ENCODE peak calls at places on chromosomes 6 and 20, in seven cellular contexts. R is HCT116, A is iPS-NIHi11, O is NCI-H2081, Q is A172, G is NCI-H82, H is posterior cingulate gyrus. W is an unnamed sample.

GRCh38 chr6:153511896-153512496 is 380.9 kb upstream of the RGS17 start:
- DNase-seq in A (peak), R (peak), O (peak), H (no peak), Q (peak), G (peak), W (peak)

GRCh38 chr6:90370493-90370959 is 73.9 kb upstream of the BACH2 start:
- DNase-seq in O (no peak), H (no peak), Q (no peak), A (no peak), R (no peak), G (no peak), W (no peak)

GRCh38 chr6:27565839-27566779 is 93.2 kb upstream of the ZNF184 start:
- DNase-seq in O (no peak), Q (no peak), A (no peak), H (no peak), R (no peak), G (peak), W (no peak)

GRCh38 chr6:61842005-61842404 is 444.0 kb downstream of the KHDRBS2 start:
- DNase-seq in H (no peak), G (peak), Q (no peak), R (no peak), A (peak), O (no peak), W (peak)

GRCh38 chr20:14573676-14574075 is 236.3 kb upstream of the FLRT3 start:
- DNase-seq in H (no peak), R (no peak), G (no peak), A (no peak), Q (no peak), O (no peak), W (no peak)

GRCh38 chr6:135586844-135587243 is 89.3 kb upstream of the AHI1 start:
- DNase-seq in H (no peak), G (no peak), O (no peak), R (no peak), Q (peak), A (no peak), W (peak)

GRCh38 chr6:74170118-74170517 is 474.1 kb downstream of the CD109 start:
- DNase-seq in H (no peak), Q (peak), G (no peak), O (no peak), R (no peak), A (no peak), W (no peak)

GRCh38 chr6:27297857-27298730 is 14.0 kb downstream of the POM121L2 start:
- DNase-seq in H (no peak), Q (peak), A (no peak), O (no peak), G (peak), R (peak), W (peak)

GRCh38 chr20:56428388-56428787 is 16.3 kb downstream of the CASS4 start:
- DNase-seq in O (no peak), H (no peak), R (no peak), Q (no peak), G (no peak), A (no peak), W (no peak)

GRCh38 chr6:44667668-44668390 is 280.3 kb downstream of the CDC5L start:
- DNase-seq in R (peak), Q (no peak), A (peak), O (no peak), H (no peak), G (peak), W (no peak)

GRCh38 chr6:133502451-133503259 is 261.5 kb downstream of the EYA4 start:
- DNase-seq in O (no peak), Q (peak), G (no peak), A (peak), R (no peak), H (no peak), W (no peak)

GRCh38 chr6:73803562-73804221 is 107.7 kb downstream of the CD109 start:
- DNase-seq in Q (peak), H (no peak), R (peak), G (peak), A (peak), O (peak), W (peak)

GRCh38 chr6:74410630-74411029 is 714.6 kb downstream of the CD109 start:
- DNase-seq in R (no peak), G (no peak), H (peak), Q (no peak), A (no peak), O (no peak), W (no peak)